ENCODE peak calls at places on chromosome 11, in six cellular contexts. One of them, this sample, is unnamed. For H3K4me1 and H3K36me3, the result is how much of the 10 kb centered on the place peaks cover.

GRCh38 chr11:77661670-77662069 is 24.1 kb upstream of the CLNS1A start:
- DNase-seq in fibroblast of lung: no peak
- DNase-seq in heart left ventricle: no peak
- DNase-seq in mesenchymal stem cell: no peak
- DNase-seq in IMR-90: no peak
- DNase-seq in kidney: no peak
- DNase-seq in this sample: no peak

GRCh38 chr11:133157180-133157579 is 375.1 kb downstream of the OPCML start:
- DNase-seq in IMR-90: no peak
- DNase-seq in fibroblast of lung: no peak
- DNase-seq in heart left ventricle: no peak
- DNase-seq in kidney: no peak
- DNase-seq in mesenchymal stem cell: no peak
- DNase-seq in this sample: no peak

GRCh38 chr11:43756575-43756974 is 76.0 kb downstream of the HSD17B12 start:
- DNase-seq in heart left ventricle: no peak
- DNase-seq in mesenchymal stem cell: no peak
- DNase-seq in IMR-90: peak
- DNase-seq in kidney: no peak
- DNase-seq in fibroblast of lung: peak
- DNase-seq in this sample: peak

GRCh38 chr11:27211370-27212127 is 151.5 kb downstream of the CCDC34 start:
- DNase-seq in IMR-90: no peak
- DNase-seq in fibroblast of lung: no peak
- DNase-seq in kidney: no peak
- DNase-seq in mesenchymal stem cell: no peak
- DNase-seq in heart left ventricle: no peak
- DNase-seq in this sample: no peak

GRCh38 chr11:75896843-75897419 is 81.9 kb downstream of the UVRAG start:
- DNase-seq in heart left ventricle: no peak
- DNase-seq in kidney: no peak
- DNase-seq in IMR-90: peak
- DNase-seq in fibroblast of lung: peak
- DNase-seq in mesenchymal stem cell: peak
- DNase-seq in this sample: peak

GRCh38 chr11:117638913-117639543 is 158.0 kb downstream of the DSCAML1 start:
- DNase-seq in IMR-90: no peak
- DNase-seq in heart left ventricle: no peak
- DNase-seq in kidney: no peak
- DNase-seq in fibroblast of lung: no peak
- DNase-seq in mesenchymal stem cell: no peak
- DNase-seq in this sample: no peak

GRCh38 chr11:6315811-6316425 is 4.4 kb downstream of the CAVIN3 start:
- DNase-seq in fibroblast of lung: peak
- DNase-seq in IMR-90: peak
- DNase-seq in heart left ventricle: peak
- DNase-seq in mesenchymal stem cell: peak
- DNase-seq in kidney: peak
- DNase-seq in this sample: peak

GRCh38 chr11:135069043-135069442 is 657.0 kb upstream of the B3GAT1 start:
- DNase-seq in fibroblast of lung: no peak
- DNase-seq in IMR-90: no peak
- DNase-seq in kidney: no peak
- DNase-seq in heart left ventricle: no peak
- DNase-seq in mesenchymal stem cell: no peak
- DNase-seq in this sample: no peak

GRCh38 chr11:120272303-120272702 is 32.4 kb downstream of the POU2F3 start:
- DNase-seq in IMR-90: peak
- DNase-seq in mesenchymal stem cell: no peak
- DNase-seq in kidney: no peak
- DNase-seq in heart left ventricle: no peak
- DNase-seq in fibroblast of lung: peak
- DNase-seq in this sample: no peak

GRCh38 chr11:69667619-69668604 is 7.2 kb downstream of the LTO1 start:
- DNase-seq in mesenchymal stem cell: no peak
- DNase-seq in IMR-90: no peak
- DNase-seq in heart left ventricle: no peak
- DNase-seq in fibroblast of lung: no peak
- DNase-seq in kidney: no peak
- DNase-seq in this sample: no peak

GRCh38 chr11:130131957-130132850 is 27.4 kb upstream of the ST14 start:
- DNase-seq in mesenchymal stem cell: peak
- DNase-seq in fibroblast of lung: peak
- DNase-seq in kidney: no peak
- DNase-seq in heart left ventricle: no peak
- DNase-seq in IMR-90: peak
- DNase-seq in this sample: peak

GRCh38 chr11:130606781-130607511 is 158.5 kb downstream of the ADAMTS15 start:
- DNase-seq in mesenchymal stem cell: no peak
- DNase-seq in fibroblast of lung: peak
- DNase-seq in heart left ventricle: no peak
- DNase-seq in IMR-90: peak
- DNase-seq in kidney: peak
- DNase-seq in this sample: peak

GRCh38 chr11:77125191-77125590 is 2.9 kb upstream of the MYO7A start:
- DNase-seq in heart left ventricle: peak
- DNase-seq in fibroblast of lung: no peak
- DNase-seq in IMR-90: no peak
- DNase-seq in kidney: peak
- DNase-seq in mesenchymal stem cell: no peak
- DNase-seq in this sample: no peak

GRCh38 chr11:126308271-126308671 is 4.4 kb downstream of the DCPS start:
- DNase-seq in kidney: no peak
- DNase-seq in heart left ventricle: no peak
- DNase-seq in fibroblast of lung: no peak
- DNase-seq in IMR-90: no peak
- DNase-seq in mesenchymal stem cell: no peak
- DNase-seq in this sample: peak

GRCh38 chr11:76657824-76658170 is 12.8 kb downstream of the LRRC32 start:
- DNase-seq in fibroblast of lung: no peak
- DNase-seq in kidney: no peak
- DNase-seq in mesenchymal stem cell: no peak
- DNase-seq in heart left ventricle: no peak
- DNase-seq in IMR-90: no peak
- DNase-seq in this sample: no peak

GRCh38 chr11:69280994-69281393 is 13.0 kb upstream of the MYEOV start:
- DNase-seq in kidney: peak
- DNase-seq in mesenchymal stem cell: peak
- DNase-seq in heart left ventricle: peak
- DNase-seq in fibroblast of lung: peak
- DNase-seq in IMR-90: peak
- DNase-seq in this sample: peak

GRCh38 chr11:12430912-12431311 is 53.5 kb downstream of the PARVA start:
- DNase-seq in mesenchymal stem cell: peak
- DNase-seq in kidney: no peak
- DNase-seq in fibroblast of lung: peak
- DNase-seq in IMR-90: peak
- DNase-seq in heart left ventricle: no peak
- DNase-seq in this sample: peak

GRCh38 chr11:126716456-126717083 is 284.0 kb downstream of the KIRREL3 start:
- DNase-seq in mesenchymal stem cell: peak
- DNase-seq in heart left ventricle: no peak
- DNase-seq in kidney: no peak
- DNase-seq in IMR-90: peak
- DNase-seq in fibroblast of lung: peak
- DNase-seq in this sample: peak

GRCh38 chr11:118212131-118212725 is 12.6 kb downstream of the JAML start:
- DNase-seq in IMR-90: no peak
- DNase-seq in mesenchymal stem cell: no peak
- DNase-seq in kidney: no peak
- DNase-seq in fibroblast of lung: no peak
- DNase-seq in heart left ventricle: no peak
- DNase-seq in this sample: no peak

GRCh38 chr11:74100735-74101134 is 70.1 kb downstream of the C2CD3 start:
- DNase-seq in kidney: no peak
- DNase-seq in IMR-90: no peak
- DNase-seq in heart left ventricle: no peak
- DNase-seq in mesenchymal stem cell: no peak
- DNase-seq in fibroblast of lung: no peak
- DNase-seq in this sample: no peak

GRCh38 chr11:14642873-14643696 is 519 bp upstream of the PDE3B start:
- DNase-seq in mesenchymal stem cell: no peak
- DNase-seq in IMR-90: no peak
- DNase-seq in fibroblast of lung: no peak
- DNase-seq in kidney: no peak
- DNase-seq in heart left ventricle: no peak
- DNase-seq in this sample: no peak

GRCh38 chr11:73393479-73394415 is 17.5 kb downstream of the RELT start:
- DNase-seq in mesenchymal stem cell: peak
- DNase-seq in IMR-90: peak
- DNase-seq in fibroblast of lung: peak
- DNase-seq in kidney: peak
- DNase-seq in heart left ventricle: peak
- DNase-seq in this sample: peak

GRCh38 chr11:31437742-31438435 is 68.2 kb downstream of the DNAJC24 start:
- DNase-seq in mesenchymal stem cell: peak
- DNase-seq in fibroblast of lung: peak
- DNase-seq in heart left ventricle: no peak
- DNase-seq in IMR-90: peak
- DNase-seq in kidney: no peak
- DNase-seq in this sample: peak

GRCh38 chr11:2837096-2837601 is 48.4 kb downstream of the CDKN1C start:
- DNase-seq in fibroblast of lung: no peak
- DNase-seq in IMR-90: peak
- DNase-seq in heart left ventricle: peak
- DNase-seq in kidney: peak
- DNase-seq in mesenchymal stem cell: peak
- DNase-seq in this sample: peak

GRCh38 chr11:3971756-3972404 is 116.4 kb downstream of the STIM1 start:
- DNase-seq in heart left ventricle: no peak
- DNase-seq in fibroblast of lung: no peak
- DNase-seq in mesenchymal stem cell: peak
- DNase-seq in kidney: no peak
- DNase-seq in IMR-90: peak
- DNase-seq in this sample: peak

GRCh38 chr11:76329084-76329648 is 51.8 kb downstream of the THAP12 start:
- DNase-seq in heart left ventricle: no peak
- DNase-seq in mesenchymal stem cell: peak
- DNase-seq in fibroblast of lung: peak
- DNase-seq in kidney: no peak
- DNase-seq in IMR-90: peak
- DNase-seq in this sample: no peak

GRCh38 chr11:133153031-133153430 is 379.3 kb downstream of the OPCML start:
- DNase-seq in IMR-90: no peak
- DNase-seq in fibroblast of lung: no peak
- DNase-seq in kidney: no peak
- DNase-seq in heart left ventricle: no peak
- DNase-seq in mesenchymal stem cell: no peak
- DNase-seq in this sample: no peak

GRCh38 chr11:108775324-108775723 is 110.5 kb downstream of the DDX10 start:
- DNase-seq in heart left ventricle: no peak
- DNase-seq in mesenchymal stem cell: no peak
- DNase-seq in fibroblast of lung: peak
- DNase-seq in kidney: no peak
- DNase-seq in IMR-90: no peak
- DNase-seq in this sample: no peak

GRCh38 chr11:130178441-130178971 is 18.9 kb downstream of the ST14 start:
- DNase-seq in fibroblast of lung: no peak
- DNase-seq in kidney: peak
- DNase-seq in mesenchymal stem cell: no peak
- DNase-seq in IMR-90: peak
- DNase-seq in heart left ventricle: no peak
- DNase-seq in this sample: no peak

GRCh38 chr11:128468106-128468505 is 119.3 kb downstream of the ETS1 start:
- DNase-seq in mesenchymal stem cell: no peak
- DNase-seq in heart left ventricle: no peak
- DNase-seq in kidney: no peak
- DNase-seq in fibroblast of lung: no peak
- DNase-seq in IMR-90: no peak
- DNase-seq in this sample: peak

GRCh38 chr11:128472128-128473110 is 114.9 kb downstream of the ETS1 start:
- DNase-seq in fibroblast of lung: peak
- DNase-seq in mesenchymal stem cell: peak
- DNase-seq in heart left ventricle: no peak
- DNase-seq in IMR-90: peak
- DNase-seq in kidney: no peak
- DNase-seq in this sample: no peak

GRCh38 chr11:128469220-128469619 is 118.1 kb downstream of the ETS1 start:
- DNase-seq in IMR-90: no peak
- DNase-seq in fibroblast of lung: no peak
- DNase-seq in mesenchymal stem cell: no peak
- DNase-seq in heart left ventricle: no peak
- DNase-seq in kidney: no peak
- DNase-seq in this sample: no peak

GRCh38 chr11:128471138-128471661 is 116.2 kb downstream of the ETS1 start:
- DNase-seq in mesenchymal stem cell: no peak
- DNase-seq in heart left ventricle: peak
- DNase-seq in kidney: peak
- DNase-seq in IMR-90: no peak
- DNase-seq in fibroblast of lung: no peak
- DNase-seq in this sample: no peak

GRCh38 chr11:128470081-128470480 is 117.3 kb downstream of the ETS1 start:
- DNase-seq in mesenchymal stem cell: no peak
- DNase-seq in kidney: no peak
- DNase-seq in IMR-90: no peak
- DNase-seq in fibroblast of lung: no peak
- DNase-seq in heart left ventricle: no peak
- DNase-seq in this sample: no peak
- H3K4me1 ChIP-seq in mesenchymal stem cell: under half
- H3K4me1 ChIP-seq in kidney: under half
- H3K4me1 ChIP-seq in IMR-90: under half
- H3K4me1 ChIP-seq in fibroblast of lung: half or more
- H3K4me1 ChIP-seq in heart left ventricle: under half
- H3K4me1 ChIP-seq in this sample: half or more

GRCh38 chr11:112044961-112045360 is 19.8 kb downstream of the DLAT start:
- DNase-seq in mesenchymal stem cell: no peak
- DNase-seq in fibroblast of lung: no peak
- DNase-seq in IMR-90: no peak
- DNase-seq in heart left ventricle: no peak
- DNase-seq in kidney: no peak
- DNase-seq in this sample: no peak
- H3K36me3 ChIP-seq in mesenchymal stem cell: half or more
- H3K36me3 ChIP-seq in fibroblast of lung: under half
- H3K36me3 ChIP-seq in IMR-90: under half
- H3K36me3 ChIP-seq in heart left ventricle: half or more
- H3K36me3 ChIP-seq in kidney: under half
- H3K36me3 ChIP-seq in this sample: half or more

GRCh38 chr11:48085688-48086087 is 105.3 kb downstream of the PTPRJ start:
- DNase-seq in IMR-90: no peak
- DNase-seq in kidney: no peak
- DNase-seq in fibroblast of lung: no peak
- DNase-seq in heart left ventricle: no peak
- DNase-seq in mesenchymal stem cell: no peak
- DNase-seq in this sample: no peak
- H3K4me1 ChIP-seq in IMR-90: under half
- H3K4me1 ChIP-seq in kidney: under half
- H3K4me1 ChIP-seq in fibroblast of lung: under half
- H3K4me1 ChIP-seq in heart left ventricle: under half
- H3K4me1 ChIP-seq in mesenchymal stem cell: under half
- H3K4me1 ChIP-seq in this sample: under half

DNA sequence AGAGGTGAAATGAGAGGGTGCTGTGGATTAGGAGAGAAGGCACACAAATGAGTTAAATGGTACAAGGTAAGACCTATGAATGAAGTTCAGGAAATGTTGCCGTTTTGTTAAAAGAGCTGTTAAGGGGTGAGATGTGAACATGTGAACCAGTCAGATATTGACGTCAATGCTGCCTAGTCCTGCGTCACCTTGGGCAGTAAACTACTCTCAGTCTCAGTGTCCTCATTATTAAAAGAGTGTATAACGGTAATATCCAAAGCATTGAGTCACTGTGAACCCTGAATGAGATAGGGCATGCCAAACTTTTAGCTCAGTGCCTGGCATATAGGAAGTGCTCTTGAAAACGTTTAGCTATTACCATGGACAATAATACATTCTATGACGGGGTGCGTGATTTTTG is 32.5 kb upstream of the SORL1-AS1 start:
- DNase-seq in fibroblast of lung: no peak
- DNase-seq in heart left ventricle: no peak
- DNase-seq in mesenchymal stem cell: no peak
- DNase-seq in kidney: no peak
- DNase-seq in IMR-90: no peak
- DNase-seq in this sample: no peak
- H3K36me3 ChIP-seq in fibroblast of lung: under half
- H3K36me3 ChIP-seq in heart left ventricle: under half
- H3K36me3 ChIP-seq in mesenchymal stem cell: under half
- H3K36me3 ChIP-seq in kidney: under half
- H3K36me3 ChIP-seq in IMR-90: under half
- H3K36me3 ChIP-seq in this sample: under half

This sample was measured in adipocyte.